ENCODE peak calls at places on chromosomes 3 and 15, in five cellular contexts. K is K562, W is GM12878, A is SK-N-SH, C is HepG2. I is an unnamed sample.

GRCh38 chr3:167887096-167887495 is 151.6 kb downstream of the SERPINI1 start:
- DNase-seq in K (no peak), W (no peak), A (no peak), C (peak), I (no peak)

GRCh38 chr3:68239542-68239941 is 585.1 kb upstream of the SUCLG2 start:
- DNase-seq in K (no peak), W (no peak), A (no peak), C (no peak), I (no peak)

GRCh38 chr3:14791343-14791945 is 27.3 kb upstream of the FGD5 start:
- DNase-seq in K (peak), W (no peak), A (peak), C (peak), I (peak)

GRCh38 chr15:70526221-70526973 is 237.0 kb downstream of the UACA start:
- DNase-seq in K (no peak), W (no peak), A (peak), C (no peak), I (no peak)

GRCh38 chr15:56913670-56914069 is 4.8 kb upstream of the TCF12 start:
- DNase-seq in K (no peak), W (no peak), A (no peak), C (no peak), I (no peak)

GRCh38 chr3:179702271-179702947 is 49.6 kb downstream of the USP13 start:
- DNase-seq in K (no peak), W (no peak), A (no peak), C (no peak), I (no peak)

GRCh38 chr3:187958432-187959003 is 195.4 kb upstream of the LPP start:
- DNase-seq in K (no peak), W (no peak), A (no peak), C (no peak), I (no peak)

GRCh38 chr3:65425880-65426279 is 612.8 kb downstream of the MAGI1 start:
- DNase-seq in K (no peak), W (no peak), A (peak), C (peak), I (no peak)

GRCh38 chr3:195542691-195543641 is at the start of gene PPP1R2:
- DNase-seq in K (peak), W (peak), A (peak), C (peak), I (peak)

GRCh38 chr3:23815879-23816278 is 10.1 kb downstream of the UBE2E1 start:
- DNase-seq in K (no peak), W (no peak), A (no peak), C (no peak), I (no peak)

GRCh38 chr3:149967067-149967685 is 3.5 kb downstream of the PFN2 start:
- DNase-seq in K (peak), W (no peak), A (no peak), C (peak), I (no peak)

GRCh38 chr15:34994925-34995324 is 6.8 kb upstream of the ZNF770 start:
- DNase-seq in K (no peak), W (no peak), A (no peak), C (no peak), I (no peak)

DNA sequence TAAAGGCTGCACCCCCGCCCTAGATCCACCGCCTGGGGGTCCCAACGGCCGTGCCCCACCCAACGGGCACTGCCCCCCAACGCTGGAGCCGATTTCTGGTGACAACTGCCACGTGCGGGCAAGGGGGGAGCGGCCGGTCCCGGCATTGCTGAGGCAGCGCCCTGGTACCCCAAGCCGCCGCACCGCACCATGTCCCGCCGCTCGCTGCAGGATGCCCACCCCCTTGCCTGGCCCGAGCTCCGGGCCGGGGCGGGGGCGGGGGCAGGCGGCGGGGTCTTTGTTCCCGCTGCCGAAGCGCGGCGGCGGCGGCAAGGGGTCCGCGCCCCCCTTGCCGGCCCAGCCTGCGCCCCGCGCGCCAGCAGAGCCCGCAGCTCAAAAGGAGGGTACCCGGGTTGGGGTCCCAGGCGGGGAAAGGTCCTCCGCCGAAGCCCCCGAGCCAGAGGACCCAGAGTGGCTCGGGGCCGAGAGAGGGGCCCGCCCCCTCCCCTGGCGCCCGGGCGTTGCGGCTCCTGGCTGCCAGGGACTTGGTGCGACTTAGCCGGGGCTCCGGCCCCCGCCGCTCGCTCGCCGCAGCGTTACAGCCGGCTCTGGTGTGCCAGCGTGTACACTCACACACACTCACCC is 678 bp downstream of the SEMA7A start:
- DNase-seq in K (peak), W (no peak), A (peak), C (no peak), I (no peak)
- TF ChIP-seq REST in K (no peak), W (no peak), A (no peak), C (no peak), I (no peak)

GRCh38 chr3:132290833-132291232 is 26.4 kb upstream of the ACP3 start:
- DNase-seq in K (no peak), W (no peak), A (no peak), C (no peak), I (peak)
- TF ChIP-seq GABPA in K (no peak), W (no peak), A (no peak), C (no peak), I (peak)

DNA sequence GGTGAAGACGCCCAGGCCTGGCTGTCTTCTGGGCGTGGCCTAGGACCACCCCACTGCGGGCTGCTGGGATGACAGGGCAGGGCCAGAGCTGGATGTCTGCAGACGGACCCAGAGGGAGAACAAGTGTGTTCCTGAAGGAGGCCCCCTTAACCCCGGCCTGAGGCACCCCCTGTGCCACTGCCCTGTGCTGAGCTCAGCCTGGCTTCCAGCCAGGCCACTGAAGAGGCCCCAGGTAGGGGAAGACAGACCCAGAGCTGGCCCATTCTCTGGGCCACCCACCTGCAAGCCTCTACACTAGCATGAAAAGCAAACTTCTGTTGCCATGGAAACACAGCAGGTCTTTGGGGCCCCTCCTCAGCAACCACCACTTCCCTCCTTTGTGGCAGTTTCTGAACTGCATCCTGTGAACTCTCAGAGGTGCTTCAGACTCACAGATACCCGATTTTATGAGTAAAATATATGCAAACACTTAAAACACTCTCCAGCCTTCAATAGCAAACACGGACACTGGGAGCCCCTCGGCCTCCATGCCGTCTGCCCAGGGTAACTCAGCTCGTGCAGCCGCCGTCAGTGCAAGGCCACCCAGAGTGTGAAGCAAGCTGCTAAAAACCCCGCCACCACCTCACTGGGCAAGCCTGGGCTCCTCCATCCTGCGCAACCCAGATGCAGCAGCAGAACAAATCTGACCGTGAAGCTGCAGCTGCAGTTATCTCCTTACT is 42.5 kb downstream of the CMTM6 start:
- DNase-seq in K (no peak), W (no peak), A (no peak), C (no peak), I (no peak)
- TF ChIP-seq REST in K (no peak), W (no peak), A (no peak), C (no peak), I (no peak)

GRCh38 chr3:141410861-141411771 is 42.8 kb downstream of the ZBTB38 start:
- DNase-seq in K (no peak), W (no peak), A (no peak), C (no peak), I (no peak)
- TF ChIP-seq GABPA in K (no peak), W (no peak), A (no peak), C (no peak), I (no peak)

GRCh38 chr3:45773714-45774449 is 22.5 kb downstream of the SLC6A20 start:
- DNase-seq in K (no peak), W (no peak), A (no peak), C (no peak), I (no peak)

GRCh38 chr3:45771166-45771775 is 25.1 kb downstream of the SLC6A20 start:
- DNase-seq in K (no peak), W (no peak), A (no peak), C (no peak), I (no peak)

GRCh38 chr3:45771831-45772230 is 24.5 kb downstream of the SLC6A20 start:
- DNase-seq in K (no peak), W (no peak), A (no peak), C (no peak), I (no peak)

GRCh38 chr3:45772341-45773035 is 23.8 kb downstream of the SLC6A20 start:
- DNase-seq in K (no peak), W (no peak), A (no peak), C (no peak), I (no peak)

DNA sequence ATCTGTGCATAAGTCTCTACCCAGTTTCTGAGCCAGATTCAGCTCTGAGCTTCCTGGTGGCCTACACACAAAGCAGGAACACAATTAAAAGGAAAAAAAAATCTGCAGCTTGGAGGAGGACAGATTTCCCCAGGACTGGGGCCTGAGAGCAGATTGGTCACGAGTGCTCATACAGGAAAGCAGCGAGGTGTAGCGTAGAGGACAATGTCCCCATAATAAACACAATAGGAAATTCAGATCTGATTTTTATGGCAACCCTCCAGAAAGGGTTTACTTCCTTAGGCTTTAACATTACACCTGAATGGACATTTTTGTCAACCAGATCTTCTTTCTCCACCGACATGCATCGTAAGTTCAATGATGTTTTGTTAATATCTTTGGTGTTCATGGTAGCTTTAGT is 23.3 kb downstream of the SLC6A20 start:
- DNase-seq in K (no peak), W (no peak), A (no peak), C (no peak), I (no peak)
- TF ChIP-seq REST in K (no peak), W (no peak), A (no peak), C (no peak), I (no peak)

GRCh38 chr3:178421069-178421468 is 115.2 kb upstream of the KCNMB2 start:
- DNase-seq in K (no peak), W (no peak), A (no peak), C (no peak), I (no peak)
- TF ChIP-seq GABPA in K (no peak), W (no peak), A (no peak), C (no peak), I (no peak)

I was measured in HL-60.